ENCODE peak calls at places on chromosomes 1 and 21, in nine cellular contexts. L is A549, G is epithelial cell of esophagus, N is IMR-90, Q is astrocyte of the cerebellum, W is brain microvascular endothelial cell, Y is heart right ventricle, P is psoas muscle, Z is uterus. B is an unnamed sample.

GRCh38 chr1:77039739-77040138 is 172.5 kb downstream of the ST6GALNAC5 start:
- DNase-seq in W (peak; percentile 94), P (no peak), Q (peak; percentile 96), Z (peak; percentile 58), L (peak; percentile 87), N (peak; percentile 95), G (peak; percentile 99), Y (no peak), B (peak; percentile 99)

GRCh38 chr1:226599636-226600238 is 51.2 kb downstream of the STUM start:
- DNase-seq in P (no peak), Z (no peak), N (no peak), G (no peak), L (no peak), W (no peak), Y (no peak), Q (no peak), B (no peak)

GRCh38 chr1:246036175-246036574 is 470.9 kb downstream of the SMYD3 start:
- DNase-seq in P (no peak), N (peak; percentile 21), Y (no peak), Q (no peak), G (no peak), L (no peak), Z (no peak), W (no peak), B (no peak)

GRCh38 chr21:42997053-42997452 is 22.7 kb downstream of the PKNOX1 start:
- DNase-seq in P (no peak), L (no peak), W (peak; percentile 92), Z (peak; percentile 78), Q (peak; percentile 94), Y (peak; percentile 32), N (peak; percentile 99), G (peak; percentile 86), B (peak; percentile 99)

GRCh38 chr1:241695454-241696171 is 43.5 kb downstream of the WDR64 start:
- DNase-seq in L (no peak), N (peak; percentile 49), Y (no peak), Q (no peak), P (no peak), G (no peak), Z (no peak), W (no peak), B (peak; percentile 45)

GRCh38 chr1:205598841-205599666 is 32.8 kb downstream of the ELK4 start:
- DNase-seq in N (peak; percentile 99), Z (peak; percentile 87), P (peak; percentile 64), Q (peak; percentile 98), Y (peak; percentile 88), L (no peak), G (peak; percentile 55), W (peak; percentile 85), B (peak; percentile 93)

GRCh38 chr1:155977607-155978324 is 581 bp downstream of the ARHGEF2 start:
- DNase-seq in N (no peak), Z (peak; percentile 60), L (peak; percentile 33), Y (no peak), Q (no peak), W (no peak), P (peak; percentile 70), G (peak; percentile 32), B (no peak)

GRCh38 chr1:81228926-81229325 is 571.8 kb upstream of the ADGRL2 start:
- DNase-seq in Z (no peak), P (no peak), W (no peak), N (no peak), G (no peak), Y (no peak), Q (no peak), L (no peak), B (no peak)

GRCh38 chr1:211133393-211133840 is 531 bp downstream of the KCNH1 start:
- DNase-seq in W (no peak), Z (no peak), Q (no peak), Y (no peak), N (no peak), G (no peak), P (peak; percentile 51), L (no peak), B (peak; percentile 1)

GRCh38 chr21:16305686-16306085 is 575.9 kb downstream of the USP25 start:
- DNase-seq in N (no peak), Z (peak; percentile 49), Y (no peak), P (peak; percentile 29), Q (peak; percentile 86), G (peak; percentile 8), W (peak; percentile 18), L (no peak), B (peak; percentile 77)

GRCh38 chr1:42456754-42457089 is 379 bp downstream of the PPCS start:
- DNase-seq in Q (no peak), N (peak; percentile 50), Y (peak; percentile 28), L (peak; percentile 57), P (no peak), W (peak; percentile 25), Z (no peak), G (peak; percentile 62), B (peak; percentile 68)

GRCh38 chr1:99808391-99809115 is 41.6 kb upstream of the AGL start:
- DNase-seq in G (peak; percentile 91), L (peak; percentile 75), N (peak; percentile 96), Y (peak; percentile 54), P (no peak), W (peak; percentile 88), Q (peak; percentile 80), Z (peak; percentile 71), B (peak; percentile 95)

GRCh38 chr1:67632356-67632755 is 52.6 kb upstream of the GADD45A start:
- DNase-seq in N (no peak), L (no peak), Q (no peak), G (no peak), Z (no peak), P (no peak), W (no peak), Y (no peak), B (no peak)

GRCh38 chr1:67627906-67628305 is 57.1 kb upstream of the GADD45A start:
- DNase-seq in Z (no peak), L (no peak), N (no peak), P (no peak), Q (no peak), G (peak; percentile 61), Y (no peak), W (no peak), B (no peak)

GRCh38 chr1:67627336-67627735 is 57.7 kb upstream of the GADD45A start:
- DNase-seq in P (no peak), W (no peak), N (no peak), Q (no peak), Y (no peak), L (no peak), Z (no peak), G (no peak), B (no peak)

GRCh38 chr1:67630438-67631045 is 54.5 kb upstream of the GADD45A start:
- DNase-seq in N (no peak), Z (no peak), Q (no peak), Y (no peak), W (no peak), P (no peak), L (no peak), G (peak; percentile 73), B (no peak)

DNA sequence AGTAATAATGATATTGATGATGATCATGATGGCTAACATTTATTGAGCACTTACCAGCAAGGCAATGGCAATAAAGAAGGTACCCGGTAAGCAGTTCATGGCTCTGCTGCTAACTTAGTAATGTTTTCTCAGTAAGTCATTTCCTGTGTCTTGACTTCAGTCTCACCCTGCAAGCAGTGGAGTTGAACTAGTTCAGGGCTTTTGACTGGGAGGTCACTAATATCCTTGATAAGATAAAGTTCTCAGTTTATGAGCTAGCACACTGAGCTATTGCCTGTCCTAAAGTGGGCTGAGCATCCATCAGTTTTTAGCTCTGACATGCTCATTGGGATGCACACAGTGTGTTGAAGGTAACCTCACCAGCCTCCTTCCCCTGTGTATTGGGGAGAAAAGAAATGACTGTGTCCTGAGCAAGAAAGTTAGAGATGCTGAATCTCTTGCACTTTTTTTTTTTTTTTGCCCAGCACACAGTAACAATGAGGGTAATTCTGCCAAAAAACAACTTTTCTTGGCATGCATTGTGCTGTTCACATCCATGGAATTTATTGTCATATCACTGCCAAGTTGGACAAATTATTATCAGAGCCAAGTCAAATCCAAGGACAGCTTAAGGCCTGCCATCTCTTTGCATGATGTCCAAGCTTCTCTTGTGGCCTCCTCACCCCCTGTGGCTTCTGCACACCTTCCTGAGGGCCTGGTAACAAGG is 55.5 kb upstream of the GADD45A start:
- DNase-seq in L (no peak), G (peak; percentile 47), W (no peak), Z (no peak), Y (no peak), Q (peak; percentile 71), P (no peak), N (no peak), B (no peak)
- TF ChIP-seq CTCF in L (no peak), G (no peak), W (no peak), Z (no peak), Y (no peak), Q (no peak), P (no peak), N (no peak), B (no peak)

GRCh38 chr21:31668651-31669491 is 9.4 kb downstream of the SOD1 start:
- DNase-seq in Q (no peak), P (no peak), L (no peak), W (no peak), G (peak; percentile 48), Y (no peak), N (no peak), Z (no peak), B (no peak)
- H3K4me3 ChIP-seq in Q (no peak overlapping the region), P (no peak overlapping the region), L (no peak overlapping the region), W (no peak overlapping the region), G (no peak overlapping the region), Y (no peak overlapping the region), N (no peak overlapping the region), Z (no peak overlapping the region), B (no peak overlapping the region)

GRCh38 chr1:27127419-27127818 is 27.5 kb downstream of the SLC9A1 start:
- DNase-seq in Z (no peak), Y (no peak), P (no peak), Q (no peak), N (no peak), G (no peak), L (no peak), W (no peak), B (no peak)
- TF ChIP-seq CTCF in Z (no peak), Y (no peak), P (peak; percentile 9), Q (peak; percentile 21), N (peak; percentile 20), G (no peak), L (no peak), W (peak; percentile 55), B (peak; percentile 43)

GRCh38 chr1:91546301-91546581 is 45.6 kb downstream of the CDC7 start:
- DNase-seq in Z (no peak), G (no peak), L (no peak), P (no peak), N (no peak), Y (no peak), W (no peak), Q (no peak), B (no peak)

GRCh38 chr1:91546876-91547275 is 46.2 kb downstream of the CDC7 start:
- DNase-seq in L (peak; percentile 39), N (no peak), Q (no peak), W (no peak), P (no peak), G (no peak), Y (no peak), Z (no peak), B (no peak)

GRCh38 chr1:91550961-91551360 is 50.3 kb downstream of the CDC7 start:
- DNase-seq in W (no peak), L (no peak), G (no peak), Y (no peak), N (no peak), Z (no peak), Q (no peak), P (no peak), B (peak; percentile 45)

GRCh38 chr1:91549041-91549735 is 48.5 kb downstream of the CDC7 start:
- DNase-seq in Q (no peak), P (no peak), Z (no peak), G (no peak), N (no peak), W (no peak), L (no peak), Y (no peak), B (no peak)

GRCh38 chr1:91548382-91549040 is 47.9 kb downstream of the CDC7 start:
- DNase-seq in P (no peak), W (no peak), N (no peak), Z (no peak), L (no peak), Y (no peak), Q (no peak), G (no peak), B (no peak)
- H3K4me3 ChIP-seq in P (no peak overlapping the region), W (no peak overlapping the region), N (no peak overlapping the region), Z (no peak overlapping the region), L (no peak overlapping the region), Y (no peak overlapping the region), Q (no peak overlapping the region), G (no peak overlapping the region), B (no peak overlapping the region)

B was measured in choroid plexus epithelial cell.